ENCODE peak calls at places on chromosomes 11 and 22, in six cellular contexts. One of them, this sample, is unnamed.
A peak's percentile ranks its signal among the peaks of the same experiment; 100 is the strongest.

GRCh38 chr22:23119492-23120414 is 22.0 kb downstream of the RSPH14 start:
- DNase-seq in brain microvascular endothelial cell: peak; percentile 2
- DNase-seq in cardiac fibroblast: no peak
- DNase-seq in suprapubic skin: no peak
- DNase-seq in HFFc6: no peak
- DNase-seq in AG10803: no peak
- DNase-seq in this sample: no peak

GRCh38 chr11:96303067-96303466 is 39.9 kb downstream of the MAML2 start:
- DNase-seq in brain microvascular endothelial cell: peak; percentile 71
- DNase-seq in cardiac fibroblast: peak; percentile 87
- DNase-seq in suprapubic skin: no peak
- DNase-seq in HFFc6: peak; percentile 58
- DNase-seq in AG10803: peak; percentile 64
- DNase-seq in this sample: peak; percentile 81

GRCh38 chr11:113167599-113167998 is 146.8 kb upstream of the TTC12 start:
- DNase-seq in brain microvascular endothelial cell: no peak
- DNase-seq in cardiac fibroblast: no peak
- DNase-seq in suprapubic skin: no peak
- DNase-seq in HFFc6: no peak
- DNase-seq in AG10803: no peak
- DNase-seq in this sample: no peak

GRCh38 chr11:68383976-68384501 is 71.6 kb downstream of the LRP5 start:
- DNase-seq in brain microvascular endothelial cell: peak; percentile 51
- DNase-seq in cardiac fibroblast: peak; percentile 48
- DNase-seq in suprapubic skin: no peak
- DNase-seq in HFFc6: peak; percentile 19
- DNase-seq in AG10803: peak; percentile 45
- DNase-seq in this sample: peak; percentile 44

GRCh38 chr11:20608938-20609337 is 9.5 kb downstream of the SLC6A5 start:
- DNase-seq in brain microvascular endothelial cell: no peak
- DNase-seq in cardiac fibroblast: peak; percentile 32
- DNase-seq in suprapubic skin: no peak
- DNase-seq in HFFc6: no peak
- DNase-seq in AG10803: no peak
- DNase-seq in this sample: no peak

GRCh38 chr11:106679633-106680032 is 338.6 kb downstream of the GUCY1A2 start:
- DNase-seq in brain microvascular endothelial cell: no peak
- DNase-seq in cardiac fibroblast: no peak
- DNase-seq in suprapubic skin: no peak
- DNase-seq in HFFc6: no peak
- DNase-seq in AG10803: no peak
- DNase-seq in this sample: no peak

GRCh38 chr11:75514596-75514995 is 11.1 kb downstream of the GDPD5 start:
- DNase-seq in brain microvascular endothelial cell: no peak
- DNase-seq in cardiac fibroblast: no peak
- DNase-seq in suprapubic skin: no peak
- DNase-seq in HFFc6: no peak
- DNase-seq in AG10803: no peak
- DNase-seq in this sample: no peak

GRCh38 chr11:2769779-2770555 is 70.2 kb upstream of the KCNQ1OT1 start:
- DNase-seq in brain microvascular endothelial cell: no peak
- DNase-seq in cardiac fibroblast: no peak
- DNase-seq in suprapubic skin: peak; percentile 75
- DNase-seq in HFFc6: no peak
- DNase-seq in AG10803: no peak
- DNase-seq in this sample: no peak

GRCh38 chr22:22164541-22165272 is 79.9 kb upstream of the VPREB1 start:
- DNase-seq in brain microvascular endothelial cell: no peak
- DNase-seq in cardiac fibroblast: no peak
- DNase-seq in suprapubic skin: no peak
- DNase-seq in HFFc6: no peak
- DNase-seq in AG10803: no peak
- DNase-seq in this sample: no peak

GRCh38 chr22:19275919-19276600 is 15.5 kb downstream of the CLTCL1 start:
- DNase-seq in brain microvascular endothelial cell: no peak
- DNase-seq in cardiac fibroblast: peak; percentile 17
- DNase-seq in suprapubic skin: no peak
- DNase-seq in HFFc6: no peak
- DNase-seq in AG10803: no peak
- DNase-seq in this sample: no peak

GRCh38 chr11:29333993-29334780 is 682.6 kb downstream of the KCNA4 start:
- DNase-seq in brain microvascular endothelial cell: peak; percentile 65
- DNase-seq in cardiac fibroblast: peak; percentile 84
- DNase-seq in suprapubic skin: no peak
- DNase-seq in HFFc6: peak; percentile 68
- DNase-seq in AG10803: peak; percentile 74
- DNase-seq in this sample: peak; percentile 83

GRCh38 chr11:111183706-111184105 is 61.8 kb upstream of the POU2AF2 start:
- DNase-seq in brain microvascular endothelial cell: no peak
- DNase-seq in cardiac fibroblast: peak; percentile 72
- DNase-seq in suprapubic skin: no peak
- DNase-seq in HFFc6: no peak
- DNase-seq in AG10803: peak; percentile 69
- DNase-seq in this sample: no peak

GRCh38 chr11:33931032-33931431 is 39.2 kb upstream of the LMO2 start:
- DNase-seq in brain microvascular endothelial cell: no peak
- DNase-seq in cardiac fibroblast: no peak
- DNase-seq in suprapubic skin: no peak
- DNase-seq in HFFc6: no peak
- DNase-seq in AG10803: no peak
- DNase-seq in this sample: no peak

GRCh38 chr11:117097567-117098268 is 510 bp downstream of the SIK3 start:
- DNase-seq in brain microvascular endothelial cell: no peak
- DNase-seq in cardiac fibroblast: no peak
- DNase-seq in suprapubic skin: peak; percentile 83
- DNase-seq in HFFc6: no peak
- DNase-seq in AG10803: peak; percentile 18
- DNase-seq in this sample: no peak

GRCh38 chr11:105611414-105611813 is 1.5 kb downstream of the GRIA4 start:
- DNase-seq in brain microvascular endothelial cell: no peak
- DNase-seq in cardiac fibroblast: no peak
- DNase-seq in suprapubic skin: no peak
- DNase-seq in HFFc6: no peak
- DNase-seq in AG10803: no peak
- DNase-seq in this sample: no peak

GRCh38 chr11:32109138-32109537 is 18.3 kb downstream of the RCN1 start:
- DNase-seq in brain microvascular endothelial cell: peak; percentile 61
- DNase-seq in cardiac fibroblast: peak; percentile 40
- DNase-seq in suprapubic skin: no peak
- DNase-seq in HFFc6: no peak
- DNase-seq in AG10803: no peak
- DNase-seq in this sample: peak; percentile 69

GRCh38 chr11:67356867-67357561 is 3.7 kb upstream of the POLD4 start:
- DNase-seq in brain microvascular endothelial cell: no peak
- DNase-seq in cardiac fibroblast: peak; percentile 84
- DNase-seq in suprapubic skin: no peak
- DNase-seq in HFFc6: peak; percentile 76
- DNase-seq in AG10803: peak; percentile 72
- DNase-seq in this sample: peak; percentile 83

GRCh38 chr22:37301144-37301820 is 19.0 kb downstream of the CYTH4 start:
- DNase-seq in brain microvascular endothelial cell: no peak
- DNase-seq in cardiac fibroblast: no peak
- DNase-seq in suprapubic skin: no peak
- DNase-seq in HFFc6: no peak
- DNase-seq in AG10803: no peak
- DNase-seq in this sample: no peak

DNA sequence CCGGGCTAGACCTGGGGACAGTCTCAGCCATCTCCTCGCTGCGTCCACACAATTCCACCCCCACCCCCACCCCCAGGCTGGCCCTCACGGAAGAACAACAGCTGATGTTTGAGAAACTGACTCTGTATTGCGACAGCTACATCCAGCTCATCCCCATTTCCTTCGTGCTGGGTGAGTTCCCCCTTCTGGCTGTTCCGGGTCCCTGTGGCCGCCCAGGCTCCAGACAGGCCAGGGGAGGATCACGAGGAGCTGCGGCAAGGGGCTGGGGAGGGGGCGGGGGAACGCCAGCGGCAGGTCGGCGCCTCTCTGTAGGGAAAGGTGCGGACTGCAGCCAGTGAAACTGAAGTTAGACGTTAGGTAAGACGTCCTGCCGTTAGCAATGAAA is 4.9 kb downstream of the BEST1 start:
- DNase-seq in brain microvascular endothelial cell: peak; percentile 49
- DNase-seq in cardiac fibroblast: peak; percentile 92
- DNase-seq in suprapubic skin: peak; percentile 83
- DNase-seq in HFFc6: peak; percentile 58
- DNase-seq in AG10803: peak; percentile 89
- DNase-seq in this sample: peak; percentile 53
- TF ChIP-seq CTCF in brain microvascular endothelial cell: peak; percentile 48
- TF ChIP-seq CTCF in cardiac fibroblast: peak; percentile 28
- TF ChIP-seq CTCF in suprapubic skin: no peak
- TF ChIP-seq CTCF in HFFc6: peak; percentile 54
- TF ChIP-seq CTCF in AG10803: peak; percentile 48
- TF ChIP-seq CTCF in this sample: peak; percentile 6

GRCh38 chr22:44807915-44808690 is 55.7 kb downstream of the ARHGAP8 start:
- DNase-seq in brain microvascular endothelial cell: no peak
- DNase-seq in cardiac fibroblast: no peak
- DNase-seq in suprapubic skin: no peak
- DNase-seq in HFFc6: no peak
- DNase-seq in AG10803: no peak
- DNase-seq in this sample: no peak
- TF ChIP-seq CTCF in brain microvascular endothelial cell: peak; percentile 46
- TF ChIP-seq CTCF in cardiac fibroblast: no peak
- TF ChIP-seq CTCF in suprapubic skin: no peak
- TF ChIP-seq CTCF in HFFc6: peak; percentile 51
- TF ChIP-seq CTCF in AG10803: no peak
- TF ChIP-seq CTCF in this sample: peak; percentile 34

DNA sequence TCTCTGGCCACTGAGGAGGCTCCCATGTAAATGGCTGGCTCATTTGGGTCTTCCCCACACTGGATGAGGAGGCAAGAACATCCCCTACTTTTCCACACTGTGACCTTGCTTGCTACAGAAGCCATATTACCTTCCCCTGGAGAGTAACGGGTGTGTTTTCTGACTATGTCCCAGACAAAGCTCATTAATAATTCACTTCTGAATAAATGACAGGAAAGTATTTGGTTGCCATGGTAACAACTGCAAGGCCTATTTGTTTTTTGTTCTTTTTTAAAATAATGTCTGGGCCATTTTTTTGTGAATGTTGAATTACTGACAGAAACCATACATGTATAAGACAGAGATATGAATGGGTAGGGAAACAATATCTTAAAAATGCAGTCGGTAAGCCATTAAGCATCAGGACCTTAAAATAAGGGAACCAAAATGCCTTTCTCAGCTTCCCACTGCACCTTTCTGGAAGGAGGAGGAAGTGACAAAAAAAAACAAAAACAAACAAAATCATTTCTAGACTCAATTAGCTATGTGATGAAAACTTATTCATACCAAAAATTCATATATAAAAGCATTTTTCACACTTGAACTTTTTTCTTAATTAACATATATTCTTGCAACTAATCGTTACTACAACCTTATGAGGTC is 31.9 kb downstream of the SLC1A2 start:
- DNase-seq in brain microvascular endothelial cell: no peak
- DNase-seq in cardiac fibroblast: peak; percentile 22
- DNase-seq in suprapubic skin: no peak
- DNase-seq in HFFc6: no peak
- DNase-seq in AG10803: no peak
- DNase-seq in this sample: peak; percentile 16
- TF ChIP-seq CTCF in brain microvascular endothelial cell: peak; percentile 56
- TF ChIP-seq CTCF in cardiac fibroblast: no peak
- TF ChIP-seq CTCF in suprapubic skin: no peak
- TF ChIP-seq CTCF in HFFc6: no peak
- TF ChIP-seq CTCF in AG10803: no peak
- TF ChIP-seq CTCF in this sample: no peak

GRCh38 chr11:7687386-7687785 is 14.1 kb upstream of the CYB5R2 start:
- DNase-seq in brain microvascular endothelial cell: no peak
- DNase-seq in cardiac fibroblast: no peak
- DNase-seq in suprapubic skin: no peak
- DNase-seq in HFFc6: no peak
- DNase-seq in AG10803: no peak
- DNase-seq in this sample: no peak

GRCh38 chr11:7691759-7692334 is 14.4 kb downstream of the OVCH2 start:
- DNase-seq in brain microvascular endothelial cell: no peak
- DNase-seq in cardiac fibroblast: no peak
- DNase-seq in suprapubic skin: no peak
- DNase-seq in HFFc6: no peak
- DNase-seq in AG10803: no peak
- DNase-seq in this sample: no peak

GRCh38 chr11:7689239-7689638 is 15.9 kb upstream of the CYB5R2 start:
- DNase-seq in brain microvascular endothelial cell: no peak
- DNase-seq in cardiac fibroblast: no peak
- DNase-seq in suprapubic skin: no peak
- DNase-seq in HFFc6: no peak
- DNase-seq in AG10803: no peak
- DNase-seq in this sample: no peak

GRCh38 chr11:7688238-7688826 is 15.0 kb upstream of the CYB5R2 start:
- DNase-seq in brain microvascular endothelial cell: no peak
- DNase-seq in cardiac fibroblast: peak; percentile 58
- DNase-seq in suprapubic skin: no peak
- DNase-seq in HFFc6: peak; percentile 26
- DNase-seq in AG10803: peak; percentile 41
- DNase-seq in this sample: peak; percentile 36

GRCh38 chr11:7690648-7691047 is 15.6 kb downstream of the OVCH2 start:
- DNase-seq in brain microvascular endothelial cell: no peak
- DNase-seq in cardiac fibroblast: peak; percentile 64
- DNase-seq in suprapubic skin: no peak
- DNase-seq in HFFc6: no peak
- DNase-seq in AG10803: no peak
- DNase-seq in this sample: peak; percentile 19
- TF ChIP-seq CTCF in brain microvascular endothelial cell: no peak
- TF ChIP-seq CTCF in cardiac fibroblast: peak; percentile 14
- TF ChIP-seq CTCF in suprapubic skin: no peak
- TF ChIP-seq CTCF in HFFc6: no peak
- TF ChIP-seq CTCF in AG10803: no peak
- TF ChIP-seq CTCF in this sample: no peak

DNA sequence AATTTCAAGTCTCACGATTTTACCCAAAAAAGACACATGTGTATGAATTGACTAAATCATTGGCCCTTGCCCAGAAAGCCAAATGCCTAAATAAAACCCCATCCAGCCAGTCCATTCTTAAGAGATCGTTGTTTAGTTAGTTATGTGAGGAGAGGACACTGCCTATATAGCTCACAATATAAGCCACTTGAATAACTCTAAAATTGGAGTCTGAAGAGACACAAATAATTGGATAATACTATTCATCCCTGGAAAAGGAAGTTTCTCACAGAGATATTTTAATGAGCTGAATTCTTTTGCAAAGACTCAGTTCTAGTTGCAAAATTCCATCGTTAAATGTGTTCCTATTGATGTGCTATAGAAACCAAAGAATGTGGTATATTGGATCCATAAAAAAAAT is 176.7 kb downstream of the SOX6 start:
- DNase-seq in brain microvascular endothelial cell: no peak
- DNase-seq in cardiac fibroblast: peak; percentile 29
- DNase-seq in suprapubic skin: no peak
- DNase-seq in HFFc6: peak; percentile 53
- DNase-seq in AG10803: peak; percentile 66
- DNase-seq in this sample: no peak
- TF ChIP-seq CTCF in brain microvascular endothelial cell: no peak
- TF ChIP-seq CTCF in cardiac fibroblast: no peak
- TF ChIP-seq CTCF in suprapubic skin: no peak
- TF ChIP-seq CTCF in HFFc6: no peak
- TF ChIP-seq CTCF in AG10803: no peak
- TF ChIP-seq CTCF in this sample: no peak

GRCh38 chr11:114395776-114396175 is 4.5 kb downstream of the C11orf71 start:
- DNase-seq in brain microvascular endothelial cell: no peak
- DNase-seq in cardiac fibroblast: no peak
- DNase-seq in suprapubic skin: no peak
- DNase-seq in HFFc6: no peak
- DNase-seq in AG10803: no peak
- DNase-seq in this sample: no peak
- TF ChIP-seq CTCF in brain microvascular endothelial cell: peak; percentile 64
- TF ChIP-seq CTCF in cardiac fibroblast: peak; percentile 21
- TF ChIP-seq CTCF in suprapubic skin: no peak
- TF ChIP-seq CTCF in HFFc6: peak; percentile 70
- TF ChIP-seq CTCF in AG10803: peak; percentile 42
- TF ChIP-seq CTCF in this sample: peak; percentile 36

GRCh38 chr11:125224391-125225015 is 60.0 kb downstream of the PKNOX2 start:
- DNase-seq in brain microvascular endothelial cell: peak; percentile 51
- DNase-seq in cardiac fibroblast: peak; percentile 51
- DNase-seq in suprapubic skin: no peak
- DNase-seq in HFFc6: no peak
- DNase-seq in AG10803: no peak
- DNase-seq in this sample: peak; percentile 19
- TF ChIP-seq CTCF in brain microvascular endothelial cell: peak; percentile 60
- TF ChIP-seq CTCF in cardiac fibroblast: peak; percentile 30
- TF ChIP-seq CTCF in suprapubic skin: no peak
- TF ChIP-seq CTCF in HFFc6: peak; percentile 68
- TF ChIP-seq CTCF in AG10803: no peak
- TF ChIP-seq CTCF in this sample: peak; percentile 30